ENCODE peak calls at places on chromosomes 6 and 20, in nine cellular contexts. X is endothelial cell of umbilical vein, A is sigmoid colon, R is H1, N is stomach, G is HCT116, M is K562, K is esophagus muscularis mucosa, F is GM12878. W is an unnamed sample.

GRCh38 chr6:120378582-120379220 is 955.6 kb downstream of the TBC1D32 start:
- DNase-seq in X (peak; percentile 6), A (no peak), R (no peak), N (no peak), G (peak; percentile 70), M (peak; percentile 12), K (no peak), F (no peak), W (no peak)

GRCh38 chr6:90028995-90029635 is 134.8 kb downstream of the GJA10 start:
- DNase-seq in X (no peak), A (no peak), R (no peak), N (no peak), G (no peak), M (no peak), K (peak; percentile 62), F (no peak), W (no peak)

GRCh38 chr6:4369616-4370015 is 234.2 kb upstream of the ECI2 start:
- DNase-seq in X (peak; percentile 10), A (no peak), R (no peak), N (no peak), G (no peak), M (no peak), K (no peak), F (no peak), W (no peak)

GRCh38 chr6:25053875-25054371 is 118.2 kb upstream of the RIPOR2 start:
- DNase-seq in X (peak; percentile 27), A (no peak), R (no peak), N (no peak), G (no peak), M (no peak), K (no peak), F (no peak), W (no peak)

GRCh38 chr6:36963451-36964290 is 9.1 kb downstream of the PI16 start:
- DNase-seq in X (no peak), A (no peak), R (no peak), N (no peak), G (no peak), M (no peak), K (no peak), F (no peak), W (no peak)

GRCh38 chr6:24854077-24854670 is 55.5 kb upstream of the ARMH2 start:
- DNase-seq in X (no peak), A (no peak), R (no peak), N (no peak), G (no peak), M (no peak), K (no peak), F (no peak), W (no peak)

GRCh38 chr6:28802417-28803336 is 121.1 kb downstream of the TRIM27 start:
- DNase-seq in X (peak; percentile 25), A (no peak), R (peak; percentile 50), N (no peak), G (peak; percentile 58), M (peak; percentile 68), K (no peak), F (no peak), W (no peak)

GRCh38 chr6:123168892-123169851 is 173.1 kb downstream of the CLVS2 start:
- DNase-seq in X (no peak), A (no peak), R (no peak), N (no peak), G (no peak), M (no peak), K (no peak), F (no peak), W (no peak)

GRCh38 chr6:35080821-35081425 is 60.2 kb downstream of the TCP11 start:
- DNase-seq in X (no peak), A (peak; percentile 61), R (no peak), N (no peak), G (no peak), M (no peak), K (no peak), F (no peak), W (no peak)

GRCh38 chr6:128519931-128520435 is 416 bp downstream of the PTPRK start:
- DNase-seq in X (no peak), A (peak; percentile 78), R (no peak), N (peak; percentile 45), G (no peak), M (no peak), K (no peak), F (no peak), W (peak; percentile 58)

DNA sequence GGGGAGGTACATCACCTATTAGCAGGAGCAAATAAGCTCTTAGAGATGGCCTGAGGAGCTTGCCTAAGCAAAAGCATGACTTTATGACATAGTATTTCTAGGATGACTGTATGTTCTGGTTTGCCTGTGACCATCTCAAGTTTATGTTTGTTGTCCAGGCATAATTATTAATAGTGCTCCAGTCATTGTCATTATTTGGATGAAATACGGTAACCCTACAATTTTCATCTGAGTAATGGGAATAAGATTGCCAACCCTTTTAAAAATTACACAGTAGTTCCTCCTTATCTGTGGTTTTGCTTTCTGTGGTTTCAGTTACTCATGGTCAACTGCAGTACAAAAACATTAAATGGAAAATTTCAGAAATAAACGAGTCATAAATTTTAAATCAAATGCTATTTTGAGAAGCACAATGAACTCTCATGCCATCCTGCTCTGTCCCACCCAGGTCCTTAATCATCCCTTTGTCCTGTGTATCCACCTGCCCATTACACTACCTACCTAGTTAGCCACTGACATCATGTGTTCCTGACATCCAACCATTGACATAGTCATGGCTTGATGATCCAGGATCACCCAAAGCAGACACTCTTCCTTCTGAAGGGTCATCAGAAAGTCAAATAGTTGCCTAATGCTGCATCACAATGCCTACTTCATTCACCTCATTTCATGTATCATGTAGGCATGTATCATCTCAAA is 27.0 kb upstream of the TFB1M start:
- DNase-seq in X (no peak), A (no peak), R (no peak), N (no peak), G (no peak), M (no peak), K (no peak), F (no peak), W (no peak)
- H3K9me3 ChIP-seq in X (no peaks in the 10 kb centered on the region), A (no peaks in the 10 kb centered on the region), R (no peaks in the 10 kb centered on the region), N (peaks cover 13% of the 10 kb centered on the region), G (no peaks in the 10 kb centered on the region), M (no peaks in the 10 kb centered on the region), K (peaks cover 3% of the 10 kb centered on the region), F (peaks cover 21% of the 10 kb centered on the region), W (peaks cover 5% of the 10 kb centered on the region)

GRCh38 chr6:15439410-15440022 is 193.6 kb downstream of the JARID2 start:
- DNase-seq in X (no peak), A (no peak), R (no peak), N (no peak), G (no peak), M (no peak), K (no peak), F (no peak), W (no peak)
- TF ChIP-seq POLR2AphosphoS5 in X (no peak), A (no peak), R (peak; percentile 41), N (no peak), G (no peak), M (no peak), K (no peak), F (no peak), W (no peak)

GRCh38 chr6:163152701-163153100 is 261.8 kb upstream of the QKI start:
- DNase-seq in X (no peak), A (no peak), R (no peak), N (no peak), G (no peak), M (no peak), K (peak; percentile 62), F (no peak), W (no peak)

GRCh38 chr6:163151212-163151611 is 263.3 kb upstream of the QKI start:
- DNase-seq in X (no peak), A (no peak), R (no peak), N (no peak), G (no peak), M (no peak), K (peak; percentile 34), F (no peak), W (no peak)

GRCh38 chr6:163147988-163148387 is 266.5 kb upstream of the QKI start:
- DNase-seq in X (no peak), A (no peak), R (no peak), N (no peak), G (no peak), M (no peak), K (no peak), F (no peak), W (no peak)

GRCh38 chr6:163148781-163149534 is 265.6 kb upstream of the QKI start:
- DNase-seq in X (no peak), A (peak; percentile 74), R (no peak), N (no peak), G (no peak), M (no peak), K (no peak), F (no peak), W (no peak)

GRCh38 chr6:163149535-163149848 is 265.0 kb upstream of the QKI start:
- DNase-seq in X (no peak), A (no peak), R (no peak), N (no peak), G (no peak), M (no peak), K (no peak), F (no peak), W (no peak)
- TF ChIP-seq CTCF in X (no peak), A (no peak), R (no peak), N (no peak), G (no peak), M (no peak), K (no peak), F (no peak), W (no peak)

DNA sequence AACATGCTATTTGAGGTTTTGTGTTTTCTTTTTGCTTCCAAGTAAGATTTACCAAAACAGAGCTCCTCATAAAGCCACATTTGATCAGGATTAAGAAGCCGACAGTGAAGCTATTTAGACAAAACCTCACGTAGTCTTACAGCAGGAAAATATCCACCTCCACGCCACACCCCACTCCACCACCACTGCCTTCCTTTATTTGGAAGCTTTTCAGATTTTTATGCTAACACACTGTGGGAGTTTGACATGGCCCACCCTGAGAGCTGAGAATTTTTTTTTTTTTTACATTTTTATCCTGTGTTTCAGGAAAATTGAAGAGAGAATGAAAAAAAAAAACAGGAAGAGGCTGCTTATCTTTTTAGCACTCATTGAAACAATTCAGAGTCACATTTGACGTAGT is 104.8 kb upstream of the MC3R start:
- DNase-seq in X (no peak), A (no peak), R (no peak), N (no peak), G (no peak), M (no peak), K (no peak), F (no peak), W (no peak)
- H3K9me3 ChIP-seq in X (peaks cover 2% of the 10 kb centered on the region), A (peaks cover 4% of the 10 kb centered on the region), R (peaks cover 90% of the 10 kb centered on the region), N (peaks cover 25% of the 10 kb centered on the region), G (peaks cover 7% of the 10 kb centered on the region), M (no peaks in the 10 kb centered on the region), K (peaks cover 18% of the 10 kb centered on the region), F (no peaks in the 10 kb centered on the region), W (peaks cover 28% of the 10 kb centered on the region)